ENCODE peak calls at places on chromosomes 2 and 18, in eight cellular contexts. T is ascending aorta, Z is cardiac fibroblast, R is prostate gland, U is A673, L is heart left ventricle, J is GM12864, A is cardiac muscle cell. M is an unnamed sample.

GRCh38 chr18:62365420-62365819 is 40.3 kb downstream of the TNFRSF11A start:
- DNase-seq in J (no peak), U (no peak), R (no peak), T (no peak), A (no peak), L (no peak), Z (no peak), M (no peak)

GRCh38 chr2:2698182-2699116 is 367.4 kb upstream of the MYT1L start:
- DNase-seq in T (no peak), Z (no peak), R (no peak), L (no peak), A (no peak), J (no peak), U (peak), M (no peak)

GRCh38 chr2:98314251-98314650 is 32.0 kb upstream of the CNGA3 start:
- DNase-seq in J (no peak), A (no peak), Z (no peak), L (no peak), R (no peak), U (no peak), T (no peak), M (no peak)

GRCh38 chr18:13608791-13609552 is 117.4 kb downstream of the FAM210A start:
- DNase-seq in R (no peak), Z (no peak), A (no peak), T (no peak), L (no peak), U (no peak), J (no peak), M (no peak)

GRCh38 chr2:95719473-95720060 is 127.8 kb downstream of the TRIM43 start:
- DNase-seq in Z (no peak), T (no peak), L (no peak), U (no peak), R (no peak), A (no peak), J (no peak), M (no peak)

GRCh38 chr18:79771446-79772107 is 26.2 kb upstream of the KCNG2 start:
- DNase-seq in U (no peak), T (no peak), L (no peak), R (no peak), J (no peak), A (no peak), Z (no peak), M (no peak)

GRCh38 chr2:233604826-233605225 is 12.6 kb upstream of the UGT1A8 start:
- DNase-seq in A (no peak), T (no peak), U (no peak), R (no peak), Z (no peak), L (no peak), J (no peak), M (no peak)

GRCh38 chr2:44981714-44982108 is 27.5 kb downstream of the SIX2 start:
- DNase-seq in L (peak), U (peak), A (peak), Z (peak), R (peak), J (peak), T (no peak), M (peak)

GRCh38 chr2:52343010-52343409 is 1311.1 kb upstream of the NRXN1 start:
- DNase-seq in T (no peak), Z (no peak), L (no peak), A (no peak), J (no peak), R (no peak), U (no peak), M (no peak)

GRCh38 chr2:85902496-85902895 is 13.7 kb upstream of the ST3GAL5 start:
- DNase-seq in R (no peak), Z (no peak), A (no peak), T (no peak), J (no peak), L (no peak), U (no peak), M (no peak)

GRCh38 chr2:10303174-10303633 is 500 bp downstream of the HPCAL1 start:
- DNase-seq in Z (no peak), T (no peak), L (no peak), A (no peak), R (no peak), U (no peak), J (no peak), M (no peak)

GRCh38 chr2:104790100-104790811 is 63.7 kb upstream of the POU3F3 start:
- DNase-seq in L (no peak), R (no peak), T (no peak), U (no peak), J (no peak), A (peak), Z (no peak), M (no peak)

GRCh38 chr2:238574490-238575271 is 148.0 kb downstream of the ASB1 start:
- DNase-seq in A (no peak), Z (no peak), R (no peak), J (no peak), U (no peak), L (no peak), T (no peak), M (no peak)

GRCh38 chr2:88590998-88591613 is 36.2 kb downstream of the EIF2AK3 start:
- DNase-seq in L (no peak), Z (peak), T (no peak), A (peak), R (peak), U (peak), J (peak), M (no peak)

GRCh38 chr2:191571163-191571769 is 106.7 kb upstream of the NABP1 start:
- DNase-seq in A (peak), R (no peak), T (no peak), J (peak), L (no peak), Z (peak), U (peak), M (no peak)

GRCh38 chr2:10882568-10882967 is 29.2 kb upstream of the KCNF1 start:
- DNase-seq in T (no peak), A (no peak), L (no peak), R (no peak), J (no peak), U (no peak), Z (no peak), M (no peak)

GRCh38 chr2:130264046-130264445 is 65.8 kb upstream of the TUBA3E start:
- DNase-seq in Z (no peak), L (peak), A (no peak), J (no peak), R (no peak), U (no peak), T (no peak), M (no peak)

GRCh38 chr18:2797951-2798350 is 48.9 kb upstream of the EMILIN2 start:
- DNase-seq in L (no peak), J (no peak), R (no peak), T (no peak), Z (no peak), U (no peak), A (no peak), M (no peak)

GRCh38 chr2:173048901-173049661 is 26.6 kb upstream of the MAP3K20 start:
- DNase-seq in L (peak), A (peak), R (peak), J (no peak), Z (peak), T (peak), U (peak), M (peak)

GRCh38 chr2:74532222-74532621 is 2.5 kb downstream of the HTRA2 start:
- DNase-seq in U (peak), T (no peak), Z (peak), R (no peak), J (no peak), A (peak), L (no peak), M (no peak)

GRCh38 chr2:69816923-69817542 is 12.4 kb upstream of the GMCL1 start:
- DNase-seq in J (peak), L (no peak), R (peak), U (peak), T (no peak), Z (peak), A (peak), M (peak)

GRCh38 chr18:595068-595467 is 1.7 kb upstream of the CLUL1 start:
- DNase-seq in T (no peak), A (no peak), U (no peak), L (no peak), J (no peak), Z (no peak), R (no peak), M (no peak)

GRCh38 chr18:595571-595970 is 1.2 kb upstream of the CLUL1 start:
- DNase-seq in T (no peak), R (no peak), Z (no peak), J (no peak), U (no peak), A (no peak), L (no peak), M (no peak)

GRCh38 chr18:600107-600506 is 3.3 kb downstream of the CLUL1 start:
- DNase-seq in U (peak), T (no peak), L (no peak), A (peak), R (no peak), J (no peak), Z (peak), M (no peak)

GRCh38 chr18:598053-598665 is 1.4 kb downstream of the CLUL1 start:
- DNase-seq in A (no peak), U (peak), Z (no peak), L (no peak), J (no peak), R (no peak), T (no peak), M (no peak)

GRCh38 chr18:596288-596881 is 403 bp upstream of the CLUL1 start:
- DNase-seq in A (peak), U (no peak), L (no peak), T (no peak), J (peak), R (peak), Z (no peak), M (no peak)
- H3K4me3 ChIP-seq in A (no peak), U (no peak), L (no peak), T (peak), J (no peak), R (no peak), Z (no peak), M (no peak)

DNA sequence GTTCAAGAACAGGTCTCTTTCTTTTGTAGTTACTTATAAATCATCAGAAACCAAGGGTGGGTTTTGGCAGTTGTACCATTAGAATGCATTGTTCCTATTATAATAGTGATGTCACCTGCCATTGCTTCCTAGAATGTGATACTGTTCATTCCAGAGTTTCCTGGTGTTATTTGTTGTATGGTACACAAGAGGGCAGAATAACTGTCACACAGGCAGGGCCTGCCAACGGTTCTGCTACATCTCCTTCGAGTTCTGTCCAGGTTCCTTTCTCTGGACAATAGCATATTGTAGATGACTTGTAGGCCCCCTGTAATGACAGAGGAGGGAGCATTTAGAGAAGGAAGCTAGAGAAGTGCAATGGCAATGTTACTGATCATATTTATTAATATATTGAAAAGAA is 98.3 kb downstream of the KLHL14 start:
- DNase-seq in T (no peak), L (no peak), U (peak), J (no peak), R (no peak), A (peak), Z (no peak), M (no peak)
- TF ChIP-seq CTCF in T (no peak), L (no peak), U (peak), J (no peak), R (no peak), A (no peak), Z (no peak), M (no peak)

DNA sequence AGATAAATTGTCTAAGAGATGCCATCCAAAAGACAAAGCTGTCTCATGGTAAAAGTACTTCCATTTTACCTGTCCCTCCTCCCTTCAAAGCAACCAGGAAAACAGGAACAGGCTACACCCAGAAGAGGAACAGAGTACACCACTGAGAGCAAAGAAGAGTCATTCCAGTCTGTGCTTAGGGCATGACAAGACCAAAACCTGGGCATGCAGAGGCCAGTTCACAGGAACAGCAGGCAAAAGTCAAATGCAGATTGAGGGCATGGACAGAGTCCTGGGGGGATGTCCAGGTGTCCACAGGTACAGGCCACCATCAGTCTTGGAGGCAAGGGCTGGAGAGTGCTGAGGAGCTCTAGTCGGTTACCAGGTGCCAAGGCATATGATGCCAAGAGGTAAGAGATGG is 23.7 kb downstream of the PLEK start:
- DNase-seq in A (no peak), Z (no peak), R (no peak), J (no peak), L (no peak), T (no peak), U (no peak), M (no peak)
- H3K4me3 ChIP-seq in A (no peak), Z (no peak), R (no peak), J (peak), L (no peak), T (no peak), U (no peak), M (no peak)

DNA sequence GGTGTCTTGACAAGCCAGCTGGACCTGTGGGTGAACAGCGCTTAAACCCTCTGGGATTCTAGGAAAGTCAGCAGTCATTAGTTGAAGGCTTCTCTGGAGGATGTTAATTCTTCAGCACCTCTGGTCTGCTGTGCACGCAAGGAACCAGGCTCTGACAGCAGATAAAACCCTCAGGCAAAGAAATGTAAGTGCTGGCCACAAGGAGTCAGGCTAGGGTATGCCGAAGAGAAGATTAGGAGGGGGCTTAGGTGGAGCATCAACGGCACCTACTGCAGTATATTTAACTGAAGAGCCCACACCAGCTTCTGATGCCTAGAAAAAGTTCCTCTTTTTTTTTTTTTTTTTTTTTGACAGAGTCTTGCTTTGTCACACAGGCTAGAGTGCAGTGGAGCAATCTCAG is 304.2 kb upstream of the MC4R start:
- DNase-seq in L (no peak), A (no peak), T (no peak), Z (no peak), U (peak), R (no peak), J (no peak), M (no peak)
- TF ChIP-seq CTCF in L (no peak), A (no peak), T (no peak), Z (no peak), U (no peak), R (no peak), J (no peak), M (no peak)

GRCh38 chr2:19355931-19356544 is 2.4 kb downstream of the OSR1 start:
- DNase-seq in L (no peak), J (no peak), R (no peak), T (no peak), U (no peak), Z (peak), A (peak), M (no peak)
- H3K4me3 ChIP-seq in L (peak), J (no peak), R (peak), T (peak), U (no peak), Z (peak), A (peak), M (peak)

GRCh38 chr2:229910832-229911412 is 10.9 kb downstream of the TRIP12 start:
- DNase-seq in U (peak), T (no peak), A (no peak), J (no peak), Z (peak), L (no peak), R (no peak), M (no peak)
- TF ChIP-seq CTCF in U (peak), T (no peak), A (peak), J (peak), Z (no peak), L (no peak), R (no peak), M (no peak)

M was measured in tibial artery.